ENCODE peak calls at places on chromosomes 12 and 14, in four cellular contexts. P is lower leg skin, B is A549, C is suprapubic skin. G is an unnamed sample.

GRCh38 chr12:77796775-77797174 is 33.9 kb upstream of the NAV3 start:
- DNase-seq in P (no peak), B (no peak), C (no peak), G (no peak)

GRCh38 chr12:4873947-4874346 is 35.8 kb upstream of the KCNA1 start:
- DNase-seq in P (no peak), B (no peak), C (no peak), G (no peak)

GRCh38 chr12:78385541-78385940 is 479.0 kb upstream of the SYT1 start:
- DNase-seq in P (no peak), B (no peak), C (no peak), G (no peak)

GRCh38 chr14:21103165-21103709 is 2.4 kb downstream of the TMEM253 start:
- DNase-seq in P (no peak), B (peak), C (peak), G (no peak)

GRCh38 chr14:55578511-55578910 is 1.5 kb upstream of the KTN1 start:
- DNase-seq in P (no peak), B (no peak), C (no peak), G (no peak)

GRCh38 chr12:131365821-131366260 is 345.0 kb upstream of the SFSWAP start:
- DNase-seq in P (peak), B (no peak), C (peak), G (no peak)

GRCh38 chr12:116636636-116637519 is 77.7 kb downstream of the MAP1LC3B2 start:
- DNase-seq in P (no peak), B (peak), C (no peak), G (peak)

GRCh38 chr12:122740351-122740750 is 9.7 kb upstream of the HCAR1 start:
- DNase-seq in P (peak), B (no peak), C (no peak), G (no peak)

GRCh38 chr14:41830679-41831078 is 224.0 kb downstream of the LRFN5 start:
- DNase-seq in P (no peak), B (no peak), C (no peak), G (no peak)

GRCh38 chr14:88234442-88234841 is 88.6 kb downstream of the KCNK10 start:
- DNase-seq in P (no peak), B (no peak), C (no peak), G (no peak)

GRCh38 chr12:75816892-75817291 is 214.7 kb downstream of the PHLDA1 start:
- DNase-seq in P (no peak), B (peak), C (no peak), G (no peak)

GRCh38 chr12:19915392-19916192 is 452.7 kb upstream of the PDE3A start:
- DNase-seq in P (no peak), B (no peak), C (no peak), G (peak)

GRCh38 chr14:69107407-69108003 is 45.4 kb downstream of the DCAF5 start:
- DNase-seq in P (no peak), B (peak), C (no peak), G (peak)

GRCh38 chr12:70367268-70368141 is 1.4 kb downstream of the KCNMB4 start:
- DNase-seq in P (no peak), B (no peak), C (no peak), G (no peak)

GRCh38 chr14:65084554-65085190 is 17.6 kb downstream of the MAX start:
- DNase-seq in P (no peak), B (no peak), C (no peak), G (no peak)

GRCh38 chr12:124901003-124901402 is 13.4 kb downstream of the UBC start:
- DNase-seq in P (no peak), B (no peak), C (no peak), G (no peak)

GRCh38 chr14:84592770-84593169 is 937.2 kb upstream of the FLRT2 start:
- DNase-seq in P (no peak), B (no peak), C (no peak), G (no peak)

GRCh38 chr12:71664411-71665108 is 459 bp downstream of the THAP2 start:
- DNase-seq in P (no peak), B (peak), C (no peak), G (no peak)

GRCh38 chr14:59325906-59326305 is 137.4 kb downstream of the DAAM1 start:
- DNase-seq in P (no peak), B (no peak), C (no peak), G (no peak)

GRCh38 chr12:64891629-64892028 is 67.2 kb downstream of the TBC1D30 start:
- DNase-seq in P (no peak), B (no peak), C (no peak), G (no peak)

GRCh38 chr12:32533971-32534590 is 134.7 kb downstream of the FGD4 start:
- DNase-seq in P (peak), B (peak), C (no peak), G (peak)
- TF ChIP-seq POLR2A in P (no peak), B (no peak), C (no peak), G (peak)

GRCh38 chr14:39107624-39108023 is 4.6 kb upstream of the SEC23A start:
- DNase-seq in P (no peak), B (peak), C (no peak), G (no peak)
- TF ChIP-seq CTCF in P (no peak), B (peak), C (no peak), G (peak)

GRCh38 chr12:16346931-16347330 is 514 bp upstream of the MGST1 start:
- DNase-seq in P (no peak), B (peak), C (no peak), G (no peak)

GRCh38 chr12:16345105-16345504 is 2.3 kb upstream of the MGST1 start:
- DNase-seq in P (no peak), B (no peak), C (no peak), G (no peak)

GRCh38 chr12:16349132-16349463 is 1.7 kb downstream of the MGST1 start:
- DNase-seq in P (peak), B (peak), C (no peak), G (peak)

GRCh38 chr12:16348435-16349131 is 1.1 kb downstream of the MGST1 start:
- DNase-seq in P (no peak), B (no peak), C (no peak), G (no peak)

DNA sequence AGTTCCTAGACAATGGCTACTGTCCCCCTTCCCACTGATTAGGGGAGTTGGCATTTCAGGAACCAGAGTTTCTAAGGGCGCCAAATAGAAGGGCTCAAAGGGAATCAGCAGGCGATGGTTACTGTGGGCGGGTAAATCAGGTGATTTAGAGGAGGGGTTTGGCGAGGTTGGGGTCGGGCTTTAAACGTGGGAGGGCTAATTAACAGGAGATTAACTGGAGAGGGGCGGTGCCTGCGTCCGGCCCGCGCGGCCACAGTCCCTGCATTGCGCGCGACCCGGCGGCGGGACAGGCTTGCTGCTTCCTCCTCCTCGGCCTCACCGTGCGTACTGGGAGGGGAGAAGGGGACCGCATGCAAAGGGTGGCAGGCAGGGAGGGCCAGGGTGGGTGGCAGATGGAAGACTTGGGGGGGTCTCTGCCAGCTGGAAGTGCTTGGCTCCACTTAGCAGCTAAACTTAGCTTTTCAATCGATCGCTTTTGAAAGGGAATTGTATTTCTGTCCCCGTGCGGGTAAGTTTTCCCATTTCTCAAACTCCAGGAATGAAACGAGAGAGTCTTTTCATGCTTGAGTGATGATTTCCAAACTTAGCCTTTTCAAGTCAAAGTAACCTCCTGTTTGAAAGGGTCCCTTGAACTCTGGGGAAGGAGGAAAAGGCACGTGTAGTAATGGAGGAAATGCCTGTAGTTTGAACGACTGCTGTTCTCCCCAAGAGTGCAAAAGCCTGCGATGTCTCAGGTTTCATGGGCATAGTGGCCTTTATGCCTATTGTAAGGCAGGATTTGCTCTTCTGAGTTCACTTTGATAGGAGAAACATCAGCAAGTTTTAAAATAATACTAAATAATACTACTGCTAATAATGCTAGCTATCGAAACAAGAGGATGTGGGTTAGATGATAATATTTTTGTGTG is at the start of gene MGST1:
- DNase-seq in P (peak), B (peak), C (peak), G (peak)
- TF ChIP-seq POLR2A in P (no peak), B (peak), C (no peak), G (peak)

GRCh38 chr14:71852201-71852600 is 80.0 kb upstream of the RGS6 start:
- DNase-seq in P (no peak), B (no peak), C (no peak), G (no peak)
- TF ChIP-seq CTCF in P (no peak), B (no peak), C (no peak), G (no peak)

GRCh38 chr12:118358607-118359540 is 13.8 kb downstream of the TAOK3 start:
- DNase-seq in P (no peak), B (no peak), C (no peak), G (no peak)
- TF ChIP-seq POLR2A in P (no peak), B (no peak), C (no peak), G (no peak)

GRCh38 chr14:95431199-95432145 is 85.0 kb downstream of the SYNE3 start:
- DNase-seq in P (no peak), B (peak), C (peak), G (no peak)
- TF ChIP-seq CTCF in P (no peak), B (peak), C (no peak), G (peak)

GRCh38 chr12:132986001-132986884 is at the start of gene ZNF26:
- DNase-seq in P (peak), B (peak), C (peak), G (peak)
- TF ChIP-seq POLR2A in P (no peak), B (peak), C (no peak), G (peak)